ENCODE peak calls at places on chromosome 4, in nine cellular contexts. Z, F, M, X, N, D, A, V and O are unnamed samples. For H3K9me3 and H3K36me3, the result is how much of the 10 kb centered on the place peaks cover.

GRCh38 chr4:140112576-140112975 is 41.4 kb downstream of the MAML3 start:
- DNase-seq in X (no peak), N (no peak), D (no peak), F (peak), V (no peak), Z (no peak), A (no peak), M (no peak), O (no peak)

GRCh38 chr4:152935661-152936445 is at the start of gene FHDC1:
- DNase-seq in F (peak), M (no peak), Z (peak), V (peak), N (peak), D (peak), A (no peak), X (peak), O (peak)

GRCh38 chr4:95534032-95534431 is 14.7 kb downstream of the UNC5C start:
- DNase-seq in F (no peak), A (no peak), D (no peak), V (no peak), Z (no peak), M (no peak), N (no peak), X (no peak), O (no peak)

GRCh38 chr4:47519239-47519883 is 34.3 kb downstream of the ATP10D start:
- DNase-seq in X (no peak), Z (no peak), D (no peak), F (no peak), N (no peak), M (no peak), V (no peak), A (peak), O (no peak)

GRCh38 chr4:68864438-68865177 is 48.8 kb downstream of the UGT2B10 start:
- DNase-seq in M (no peak), N (peak), X (no peak), V (no peak), A (no peak), Z (no peak), D (no peak), F (no peak), O (no peak)

GRCh38 chr4:65089666-65090065 is 580.6 kb downstream of the EPHA5 start:
- DNase-seq in N (no peak), V (no peak), Z (no peak), A (no peak), F (peak), D (peak), M (no peak), X (peak), O (peak)

GRCh38 chr4:109432676-109433075 is 939 bp upstream of the SEC24B start:
- DNase-seq in F (peak), N (no peak), Z (no peak), V (no peak), D (no peak), A (no peak), M (no peak), X (no peak), O (peak)

GRCh38 chr4:128006592-128006991 is 41.4 kb downstream of the ABHD18 start:
- DNase-seq in V (no peak), N (no peak), M (no peak), X (no peak), D (no peak), F (peak), Z (no peak), A (no peak), O (no peak)

GRCh38 chr4:107989162-107989536 is 540 bp upstream of the HADH start:
- DNase-seq in N (no peak), F (no peak), D (peak), A (no peak), V (no peak), M (no peak), Z (no peak), X (no peak), O (no peak)

GRCh38 chr4:85715996-85716737 is 241.2 kb downstream of the ARHGAP24 start:
- DNase-seq in F (no peak), D (no peak), V (no peak), M (no peak), A (no peak), Z (no peak), X (no peak), N (no peak), O (no peak)

GRCh38 chr4:117699595-117699994 is 334.7 kb upstream of the NDST3 start:
- DNase-seq in Z (no peak), X (no peak), A (no peak), M (no peak), N (no peak), V (no peak), F (no peak), D (no peak), O (no peak)

GRCh38 chr4:174522183-174523002 is at the start of gene HPGD:
- DNase-seq in M (peak), F (peak), N (peak), V (peak), X (peak), A (no peak), Z (peak), D (peak), O (no peak)

GRCh38 chr4:188254211-188254610 is 115.0 kb downstream of the TRIML1 start:
- DNase-seq in D (no peak), V (no peak), X (no peak), M (no peak), N (no peak), A (no peak), Z (no peak), F (no peak), O (no peak)

GRCh38 chr4:1883583-1883982 is 12.4 kb downstream of the NSD2 start:
- DNase-seq in A (no peak), N (peak), X (no peak), Z (no peak), V (no peak), F (no peak), D (no peak), M (no peak), O (no peak)

GRCh38 chr4:18213576-18214198 is 192.1 kb upstream of the LCORL start:
- DNase-seq in N (no peak), F (no peak), D (peak), A (no peak), M (no peak), X (no peak), Z (no peak), V (no peak), O (no peak)
- H3K9me3 ChIP-seq in N (under half), F (under half), D (under half), A (under half), M (under half), X (under half), Z (under half), V (under half), O (under half)

DNA sequence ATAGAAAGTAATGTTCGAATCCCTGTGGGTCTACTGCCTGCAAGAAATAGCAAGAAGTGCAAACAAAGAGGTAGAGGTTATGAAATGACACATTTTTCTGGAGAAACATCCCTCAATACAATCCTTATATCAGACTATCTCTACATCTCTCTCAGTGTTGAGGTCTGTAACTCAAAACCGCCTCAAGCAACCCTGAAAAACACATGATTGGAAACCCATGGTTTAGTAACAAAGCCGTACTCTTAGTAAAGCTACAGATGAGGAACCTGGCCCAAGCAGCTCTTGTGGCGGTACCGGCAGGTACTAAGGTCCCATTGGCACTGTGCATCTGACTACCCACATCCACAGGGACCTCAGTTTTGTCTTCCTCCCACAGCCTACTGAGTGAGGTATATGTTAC is 53.9 kb downstream of the IRF2 start:
- DNase-seq in F (no peak), A (peak), V (no peak), Z (no peak), X (no peak), D (peak), N (no peak), M (no peak), O (no peak)
- H3K36me3 ChIP-seq in F (under half), A (under half), V (under half), Z (under half), X (under half), D (under half), N (under half), M (under half), O (under half)

GRCh38 chr4:87009095-87009648 is 74.4 kb downstream of the AFF1 start:
- DNase-seq in D (no peak), N (no peak), Z (no peak), A (no peak), F (no peak), M (no peak), V (no peak), X (no peak), O (no peak)
- H3K4me3 ChIP-seq in D (peak), N (no peak), Z (peak), A (peak), F (peak), M (no peak), V (peak), X (peak), O (no peak)

GRCh38 chr4:71231753-71232420 is 106.9 kb upstream of the SLC4A4 start:
- DNase-seq in V (no peak), N (no peak), D (no peak), X (no peak), F (no peak), A (no peak), Z (no peak), M (no peak), O (no peak)

GRCh38 chr4:71232846-71233245 is 106.0 kb upstream of the SLC4A4 start:
- DNase-seq in M (no peak), D (no peak), Z (no peak), F (no peak), X (no peak), N (no peak), A (no peak), V (no peak), O (no peak)

GRCh38 chr4:71236226-71236625 is 102.6 kb upstream of the SLC4A4 start:
- DNase-seq in D (no peak), N (no peak), V (no peak), A (no peak), M (no peak), X (no peak), Z (no peak), F (no peak), O (no peak)

GRCh38 chr4:71237626-71238025 is 101.2 kb upstream of the SLC4A4 start:
- DNase-seq in Z (no peak), D (no peak), M (no peak), A (no peak), N (no peak), V (no peak), X (no peak), F (no peak), O (no peak)

DNA sequence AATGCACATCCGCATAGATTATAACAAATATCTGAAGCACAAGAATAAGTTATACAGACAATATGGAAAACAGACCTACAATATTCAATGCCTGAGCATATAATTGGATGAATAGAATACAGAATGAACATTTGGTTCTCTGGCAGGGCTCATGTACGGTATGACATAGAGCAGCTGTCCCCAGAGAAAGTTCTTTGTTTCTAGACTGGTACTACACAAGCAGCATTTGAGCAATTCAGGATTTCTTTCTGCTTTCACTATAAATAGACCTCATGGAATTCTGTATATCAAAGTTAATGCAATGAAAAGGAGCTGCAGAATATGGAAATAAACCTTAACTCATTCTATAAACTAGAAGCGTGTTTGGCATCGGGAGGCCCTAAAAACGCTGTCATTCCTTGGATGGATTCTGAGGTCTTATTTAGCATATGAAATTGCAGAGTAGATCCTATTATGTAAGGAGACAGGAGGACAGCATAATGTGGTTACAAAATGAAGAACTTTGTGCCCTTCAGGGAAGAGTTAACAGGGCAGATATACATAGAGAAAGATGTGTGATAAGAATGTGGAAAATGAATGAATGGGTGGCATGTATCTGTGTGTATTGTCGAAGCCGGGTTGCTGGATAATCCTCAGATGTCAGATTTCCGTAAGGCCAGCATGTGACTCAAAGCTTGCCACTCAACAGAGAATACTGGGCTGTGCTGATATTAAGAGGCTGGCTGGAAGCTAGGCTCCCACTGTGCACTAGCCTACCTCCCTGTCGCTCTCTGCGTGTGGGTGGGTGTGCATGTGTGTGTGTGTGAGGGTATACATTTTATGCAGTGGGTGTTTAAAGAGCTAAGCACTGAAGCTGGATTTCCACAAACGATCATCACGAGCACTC is 103.3 kb upstream of the SLC4A4 start:
- DNase-seq in Z (no peak), X (no peak), V (no peak), D (no peak), N (no peak), A (no peak), M (no peak), F (no peak), O (no peak)
- H3K9me3 ChIP-seq in Z (under half), X (under half), V (under half), D (under half), N (under half), A (under half), M (under half), F (under half), O (under half)

GRCh38 chr4:51890760-51891159 is 47.8 kb downstream of the DCUN1D4 start:
- DNase-seq in N (no peak), M (no peak), A (no peak), Z (no peak), X (no peak), D (peak), F (no peak), V (no peak), O (no peak)
- H3K36me3 ChIP-seq in N (under half), M (under half), A (under half), Z (half or more), X (under half), D (under half), F (under half), V (under half), O (under half)